ENCODE peak calls at places on chromosomes 2 and 18, in seven cellular contexts. G is CD8-positive, alpha-beta memory T cell; F is choroid plexus epithelial cell; N is HCT116; I is adipocyte; O is colonic mucosa; Z is right cardiac atrium. P is an unnamed sample.
A peak's percentile ranks its signal among the peaks of the same experiment; 100 is the strongest.

GRCh38 chr2:158034198-158034831 is 67.4 kb upstream of the UPP2 start:
- DNase-seq in I (peak; percentile 80), F (peak; percentile 90), N (peak; percentile 53), Z (no peak), G (no peak), O (peak; percentile 68), P (peak; percentile 69)

GRCh38 chr2:199940373-199940772 is 14.9 kb downstream of the TYW5 start:
- DNase-seq in Z (no peak), F (peak; percentile 55), I (peak; percentile 68), O (no peak), G (no peak), N (peak; percentile 21), P (peak; percentile 40)

GRCh38 chr18:3594760-3595241 is 144.8 kb downstream of the TGIF1 start:
- DNase-seq in N (no peak), Z (peak; percentile 34), O (peak; percentile 66), F (peak; percentile 44), I (peak; percentile 62), G (peak; percentile 15), P (peak; percentile 58)

GRCh38 chr2:148557844-148558436 is 86.6 kb upstream of the EPC2 start:
- DNase-seq in Z (no peak), O (no peak), I (no peak), F (no peak), G (no peak), N (no peak), P (no peak)

GRCh38 chr2:223093436-223093839 is 41.4 kb downstream of the KCNE4 start:
- DNase-seq in O (no peak), Z (peak; percentile 81), N (no peak), I (peak; percentile 42), G (no peak), F (peak; percentile 39), P (peak; percentile 86)

GRCh38 chr2:146143971-146144370 is 1624.1 kb upstream of the ZEB2 start:
- DNase-seq in O (no peak), F (peak; percentile 61), Z (no peak), N (no peak), G (no peak), I (peak; percentile 81), P (no peak)

GRCh38 chr2:230394301-230394700 is 21.7 kb upstream of the SP100 start:
- DNase-seq in I (no peak), O (no peak), N (no peak), Z (no peak), F (no peak), G (no peak), P (no peak)

GRCh38 chr2:227153766-227154486 is 10.1 kb downstream of the COL4A4 start:
- DNase-seq in Z (peak; percentile 72), F (peak; percentile 81), G (no peak), O (peak; percentile 38), I (no peak), N (no peak), P (no peak)

GRCh38 chr2:69260666-69261065 is 126.4 kb downstream of the GFPT1 start:
- DNase-seq in I (no peak), N (no peak), O (no peak), F (peak; percentile 34), Z (no peak), G (no peak), P (no peak)

GRCh38 chr2:573025-573424 is 104.2 kb downstream of the TMEM18 start:
- DNase-seq in I (no peak), O (no peak), N (no peak), Z (no peak), G (no peak), F (no peak), P (no peak)

GRCh38 chr18:79200546-79201268 is 131.5 kb downstream of the ATP9B start:
- DNase-seq in Z (peak; percentile 45), O (peak; percentile 29), F (peak; percentile 3), G (peak; percentile 30), I (no peak), N (peak; percentile 8), P (no peak)

GRCh38 chr2:185337033-185337432 is 401.6 kb upstream of the FSIP2 start:
- DNase-seq in G (no peak), F (no peak), O (no peak), I (no peak), Z (no peak), N (no peak), P (no peak)

GRCh38 chr18:22813648-22814328 is 119.3 kb upstream of the RBBP8 start:
- DNase-seq in I (peak; percentile 78), Z (no peak), G (no peak), O (no peak), F (peak; percentile 76), N (no peak), P (peak; percentile 58)

GRCh38 chr18:63523660-63524059 is 18.5 kb upstream of the SERPINB12 start:
- DNase-seq in G (no peak), I (no peak), O (no peak), N (no peak), F (peak; percentile 18), Z (no peak), P (no peak)

GRCh38 chr2:199779589-199779988 is 71.4 kb downstream of the FTCDNL1 start:
- DNase-seq in I (no peak), G (no peak), O (no peak), Z (no peak), N (no peak), F (no peak), P (no peak)

GRCh38 chr2:38301969-38302702 is 74.9 kb downstream of the ATL2 start:
- DNase-seq in N (no peak), Z (no peak), F (no peak), G (no peak), O (no peak), I (no peak), P (no peak)

GRCh38 chr2:214946949-214947348 is 137.5 kb upstream of the BARD1 start:
- DNase-seq in O (no peak), F (no peak), N (no peak), G (no peak), Z (no peak), I (no peak), P (no peak)

GRCh38 chr2:149562304-149562703 is 25.3 kb downstream of the MMADHC start:
- DNase-seq in N (no peak), G (no peak), F (peak; percentile 67), I (peak; percentile 45), O (peak; percentile 24), Z (no peak), P (peak; percentile 56)

GRCh38 chr2:105344704-105345345 is 7.5 kb downstream of the C2orf49 start:
- DNase-seq in F (peak; percentile 79), O (no peak), I (peak; percentile 83), Z (no peak), G (no peak), N (no peak), P (peak; percentile 61)

GRCh38 chr2:33247325-33247724 is 229.1 kb upstream of the RASGRP3 start:
- DNase-seq in G (no peak), O (no peak), F (peak; percentile 40), Z (no peak), I (peak; percentile 39), N (no peak), P (no peak)

GRCh38 chr2:22703286-22703925 is 681.6 kb upstream of the KLHL29 start:
- DNase-seq in F (no peak), N (no peak), Z (no peak), G (no peak), O (no peak), I (no peak), P (no peak)

GRCh38 chr2:181104512-181105121 is 124.2 kb downstream of the UBE2E3 start:
- DNase-seq in Z (no peak), N (peak; percentile 51), I (peak; percentile 89), O (peak; percentile 24), F (peak; percentile 89), G (peak; percentile 2), P (peak; percentile 78)

GRCh38 chr2:129936334-129936934 is 43.0 kb upstream of the RAB6C start:
- DNase-seq in Z (no peak), F (no peak), O (no peak), G (peak; percentile 18), I (peak; percentile 84), N (no peak), P (peak; percentile 22)

GRCh38 chr2:45199973-45200372 is 190.7 kb upstream of the SIX2 start:
- DNase-seq in Z (no peak), O (no peak), N (no peak), I (peak; percentile 38), F (peak; percentile 82), G (no peak), P (no peak)

GRCh38 chr2:236008006-236008405 is 160.2 kb downstream of the GBX2 start:
- DNase-seq in O (no peak), Z (no peak), F (no peak), G (no peak), N (no peak), I (no peak), P (no peak)

GRCh38 chr18:75203456-75204261 is 5.3 kb downstream of the PTGR3 start:
- DNase-seq in I (peak; percentile 59), F (no peak), Z (no peak), N (no peak), G (no peak), O (peak; percentile 31), P (peak; percentile 59)

GRCh38 chr2:109128466-109129355 is at the start of gene SH3RF3:
- DNase-seq in N (no peak), I (peak; percentile 64), O (peak; percentile 38), F (peak; percentile 52), Z (peak; percentile 65), G (no peak), P (peak; percentile 56)

GRCh38 chr2:109129356-109129920 is 433 bp downstream of the SH3RF3 start:
- DNase-seq in O (peak; percentile 21), F (peak; percentile 30), Z (peak; percentile 50), G (no peak), N (no peak), I (peak; percentile 55), P (peak; percentile 34)

GRCh38 chr2:109127556-109127955 is 1.4 kb upstream of the SH3RF3 start:
- DNase-seq in F (no peak), O (no peak), G (no peak), I (no peak), N (no peak), Z (no peak), P (no peak)

GRCh38 chr2:109126501-109126860 is 2.5 kb upstream of the SH3RF3 start:
- DNase-seq in Z (no peak), N (no peak), F (peak; percentile 91), I (peak; percentile 75), O (no peak), G (no peak), P (peak; percentile 82)

GRCh38 chr2:109128048-109128465 is 948 bp upstream of the SH3RF3 start:
- DNase-seq in F (peak; percentile 93), G (peak; percentile 39), Z (peak; percentile 87), O (peak; percentile 66), N (peak; percentile 26), I (peak; percentile 96), P (peak; percentile 93)
- H3K4me3 ChIP-seq in F (peak overlapping the region; percentile 71), G (peak overlapping the region; percentile 63), Z (peak overlapping the region; percentile 68), O (peak overlapping the region; percentile 70), N (no peak overlapping the region), I (peak overlapping the region; percentile 92), P (peak overlapping the region; percentile 73)

GRCh38 chr18:47721876-47722275 is 208.6 kb downstream of the SMAD2 start:
- DNase-seq in Z (no peak), G (no peak), I (no peak), N (no peak), O (no peak), F (no peak), P (no peak)
- H3K4me3 ChIP-seq in Z (no peak overlapping the region), G (no peak overlapping the region), I (no peak overlapping the region), N (no peak overlapping the region), O (no peak overlapping the region), F (no peak overlapping the region), P (no peak overlapping the region)

GRCh38 chr2:174493549-174494331 is 6.9 kb upstream of the GPR155 start:
- DNase-seq in O (no peak), F (no peak), I (no peak), N (no peak), Z (no peak), G (no peak), P (no peak)
- H3K4me3 ChIP-seq in O (no peak overlapping the region), F (no peak overlapping the region), I (no peak overlapping the region), N (no peak overlapping the region), Z (no peak overlapping the region), G (peak overlapping the region; percentile 60), P (no peak overlapping the region)

GRCh38 chr18:26088482-26088881 is 1.9 kb downstream of the SS18 start:
- DNase-seq in F (peak; percentile 12), O (no peak), G (no peak), N (no peak), Z (no peak), I (peak; percentile 24), P (peak; percentile 5)
- H3K4me3 ChIP-seq in F (peak overlapping the region; percentile 89), O (no peak overlapping the region), G (peak overlapping the region; percentile 75), N (no peak overlapping the region), Z (peak overlapping the region; percentile 75), I (peak overlapping the region; percentile 100), P (peak overlapping the region; percentile 88)